ENCODE peak calls at places on chromosomes 12 and 14, in six cellular contexts. One of them, this sample, is unnamed.

GRCh38 chr14:64926398-64926995 is 12.2 kb downstream of the CHURC1 start:
- DNase-seq in H1: no peak
- DNase-seq in A549: no peak
- DNase-seq in GM12878: no peak
- DNase-seq in SK-N-SH: no peak
- DNase-seq in K562: no peak
- DNase-seq in this sample: no peak

GRCh38 chr14:64676410-64677008 is 27.7 kb upstream of the PLEKHG3 start:
- DNase-seq in H1: no peak
- DNase-seq in SK-N-SH: no peak
- DNase-seq in A549: no peak
- DNase-seq in GM12878: no peak
- DNase-seq in K562: no peak
- DNase-seq in this sample: no peak

GRCh38 chr12:24788886-24789285 is 160.0 kb downstream of the BCAT1 start:
- DNase-seq in GM12878: no peak
- DNase-seq in K562: no peak
- DNase-seq in A549: no peak
- DNase-seq in SK-N-SH: no peak
- DNase-seq in H1: no peak
- DNase-seq in this sample: no peak

GRCh38 chr14:36430662-36431084 is 89.4 kb downstream of the NKX2-1 start:
- DNase-seq in A549: no peak
- DNase-seq in SK-N-SH: no peak
- DNase-seq in H1: no peak
- DNase-seq in GM12878: no peak
- DNase-seq in K562: no peak
- DNase-seq in this sample: no peak

GRCh38 chr14:67237591-67237990 is 3.6 kb upstream of the PALS1 start:
- DNase-seq in A549: no peak
- DNase-seq in H1: no peak
- DNase-seq in K562: no peak
- DNase-seq in GM12878: no peak
- DNase-seq in SK-N-SH: no peak
- DNase-seq in this sample: no peak

GRCh38 chr12:94240171-94240570 is 91.8 kb downstream of the PLXNC1 start:
- DNase-seq in SK-N-SH: no peak
- DNase-seq in GM12878: peak
- DNase-seq in H1: no peak
- DNase-seq in A549: no peak
- DNase-seq in K562: no peak
- DNase-seq in this sample: no peak

GRCh38 chr14:92549853-92550244 is 36.3 kb downstream of the RIN3 start:
- DNase-seq in A549: no peak
- DNase-seq in GM12878: no peak
- DNase-seq in H1: no peak
- DNase-seq in SK-N-SH: no peak
- DNase-seq in K562: no peak
- DNase-seq in this sample: no peak

GRCh38 chr12:29451886-29452285 is 45.6 kb downstream of the OVCH1 start:
- DNase-seq in H1: no peak
- DNase-seq in SK-N-SH: no peak
- DNase-seq in K562: no peak
- DNase-seq in A549: no peak
- DNase-seq in GM12878: no peak
- DNase-seq in this sample: no peak

GRCh38 chr12:19577131-19577530 is 137.8 kb downstream of the AEBP2 start:
- DNase-seq in A549: no peak
- DNase-seq in K562: no peak
- DNase-seq in H1: no peak
- DNase-seq in SK-N-SH: no peak
- DNase-seq in GM12878: no peak
- DNase-seq in this sample: no peak

GRCh38 chr12:90999518-90999917 is 5.3 kb downstream of the EPYC start:
- DNase-seq in H1: no peak
- DNase-seq in GM12878: no peak
- DNase-seq in SK-N-SH: no peak
- DNase-seq in A549: no peak
- DNase-seq in K562: no peak
- DNase-seq in this sample: no peak

GRCh38 chr12:126157575-126157966 is 1092.3 kb downstream of the AACS start:
- DNase-seq in K562: no peak
- DNase-seq in H1: no peak
- DNase-seq in GM12878: no peak
- DNase-seq in SK-N-SH: no peak
- DNase-seq in A549: no peak
- DNase-seq in this sample: no peak

GRCh38 chr12:131135311-131135785 is 181.6 kb downstream of the ADGRD1 start:
- DNase-seq in GM12878: no peak
- DNase-seq in H1: no peak
- DNase-seq in SK-N-SH: no peak
- DNase-seq in A549: no peak
- DNase-seq in K562: no peak
- DNase-seq in this sample: no peak
- TF ChIP-seq CTCF in GM12878: no peak
- TF ChIP-seq CTCF in H1: no peak
- TF ChIP-seq CTCF in SK-N-SH: no peak
- TF ChIP-seq CTCF in A549: no peak
- TF ChIP-seq CTCF in K562: no peak
- TF ChIP-seq CTCF in this sample: no peak

DNA sequence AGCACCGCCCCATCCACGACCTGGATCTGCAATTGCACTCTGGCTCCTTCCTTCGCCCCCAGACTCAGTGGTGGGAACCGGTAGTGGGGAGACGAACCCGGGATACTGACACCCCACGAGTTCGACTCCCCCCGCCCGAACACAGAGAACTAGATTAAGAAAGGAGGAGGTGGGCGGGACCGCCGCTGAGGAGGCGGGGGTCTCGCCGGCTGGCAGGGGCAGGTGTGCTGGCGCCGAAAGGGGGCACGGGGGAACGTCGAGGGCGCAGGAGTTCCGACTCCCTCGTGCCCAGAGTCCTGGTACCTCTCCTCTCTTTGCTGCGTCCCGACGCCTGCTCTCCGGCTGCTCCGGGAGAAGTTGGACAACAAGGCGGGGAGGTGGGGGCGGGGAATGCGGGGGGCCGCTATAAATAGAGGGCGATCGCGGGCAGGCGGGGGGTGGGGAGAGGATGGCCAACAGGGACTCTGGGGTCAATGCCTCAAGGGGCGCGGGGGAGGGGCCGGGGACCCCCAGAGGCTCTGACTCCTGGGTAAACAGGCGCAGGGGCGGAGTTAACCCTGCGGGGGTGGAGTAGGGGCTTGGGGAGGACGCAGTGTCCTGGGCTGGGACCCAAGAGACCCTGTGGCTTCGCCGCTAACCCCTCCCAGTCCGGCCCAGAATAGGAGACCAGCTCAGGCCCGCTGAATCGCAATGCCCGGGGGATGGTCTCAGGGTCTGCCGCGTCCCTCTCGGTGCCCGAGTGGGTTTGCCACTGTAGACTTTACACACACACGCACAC is 702 bp upstream of the NDRG2 start:
- DNase-seq in GM12878: no peak
- DNase-seq in H1: no peak
- DNase-seq in SK-N-SH: peak
- DNase-seq in A549: no peak
- DNase-seq in K562: peak
- DNase-seq in this sample: no peak
- TF ChIP-seq CHD2 in GM12878: no peak
- TF ChIP-seq CHD2 in H1: no peak
- TF ChIP-seq CHD2 in SK-N-SH: no peak
- TF ChIP-seq CHD2 in A549: no peak
- TF ChIP-seq CHD2 in K562: no peak
- TF ChIP-seq CHD2 in this sample: no peak

GRCh38 chr12:92828565-92828964 is 100.5 kb downstream of the EEA1 start:
- DNase-seq in H1: no peak
- DNase-seq in K562: no peak
- DNase-seq in GM12878: no peak
- DNase-seq in A549: no peak
- DNase-seq in SK-N-SH: no peak
- DNase-seq in this sample: no peak
- TF ChIP-seq CTCF in H1: no peak
- TF ChIP-seq CTCF in K562: no peak
- TF ChIP-seq CTCF in GM12878: no peak
- TF ChIP-seq CTCF in A549: no peak
- TF ChIP-seq CTCF in SK-N-SH: no peak
- TF ChIP-seq CTCF in this sample: no peak

DNA sequence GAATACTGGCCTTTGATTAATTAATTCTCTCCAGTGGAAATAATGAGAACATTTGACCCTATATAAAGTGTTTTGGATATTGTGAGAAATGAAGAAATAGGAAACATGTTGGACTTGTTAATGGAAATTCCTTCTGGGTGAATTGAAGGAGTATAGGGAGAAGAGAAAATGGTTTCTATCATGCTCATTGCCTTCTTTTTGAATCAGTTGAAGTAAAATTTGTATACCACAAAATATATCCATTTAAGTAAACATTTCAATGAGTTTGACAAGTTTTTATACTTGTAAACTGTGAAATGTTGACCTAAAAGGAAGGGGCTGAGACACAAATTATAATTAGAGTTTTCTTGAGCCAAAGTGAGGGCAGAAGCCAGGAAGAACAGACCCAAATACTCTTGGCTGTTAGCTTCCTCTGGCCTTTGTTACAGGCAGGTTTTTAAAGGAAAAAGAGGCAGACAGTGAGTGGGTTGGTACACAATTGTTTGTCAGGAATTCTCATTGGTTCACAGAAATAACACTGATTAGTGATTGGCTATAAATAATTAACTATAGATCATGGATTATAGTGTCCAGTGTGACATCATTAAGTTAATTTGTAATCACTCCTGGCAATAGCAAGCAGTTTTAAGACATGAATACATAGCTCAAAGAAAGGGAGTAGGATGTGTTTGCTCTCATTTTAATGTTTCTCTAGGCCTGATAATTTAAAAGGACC is 826 bp downstream of the ZNF705A start:
- DNase-seq in A549: peak
- DNase-seq in H1: no peak
- DNase-seq in GM12878: no peak
- DNase-seq in K562: no peak
- DNase-seq in SK-N-SH: no peak
- DNase-seq in this sample: no peak
- TF ChIP-seq CHD2 in A549: no peak
- TF ChIP-seq CHD2 in H1: no peak
- TF ChIP-seq CHD2 in GM12878: no peak
- TF ChIP-seq CHD2 in K562: no peak
- TF ChIP-seq CHD2 in SK-N-SH: no peak
- TF ChIP-seq CHD2 in this sample: no peak

GRCh38 chr14:73949752-73950734 is at the start of the genes COQ6 and FAM161B:
- DNase-seq in SK-N-SH: peak
- DNase-seq in A549: peak
- DNase-seq in K562: peak
- DNase-seq in H1: peak
- DNase-seq in GM12878: peak
- DNase-seq in this sample: peak
- TF ChIP-seq CTCF in SK-N-SH: peak
- TF ChIP-seq CTCF in A549: no peak
- TF ChIP-seq CTCF in K562: peak
- TF ChIP-seq CTCF in H1: peak
- TF ChIP-seq CTCF in GM12878: peak
- TF ChIP-seq CTCF in this sample: peak

DNA sequence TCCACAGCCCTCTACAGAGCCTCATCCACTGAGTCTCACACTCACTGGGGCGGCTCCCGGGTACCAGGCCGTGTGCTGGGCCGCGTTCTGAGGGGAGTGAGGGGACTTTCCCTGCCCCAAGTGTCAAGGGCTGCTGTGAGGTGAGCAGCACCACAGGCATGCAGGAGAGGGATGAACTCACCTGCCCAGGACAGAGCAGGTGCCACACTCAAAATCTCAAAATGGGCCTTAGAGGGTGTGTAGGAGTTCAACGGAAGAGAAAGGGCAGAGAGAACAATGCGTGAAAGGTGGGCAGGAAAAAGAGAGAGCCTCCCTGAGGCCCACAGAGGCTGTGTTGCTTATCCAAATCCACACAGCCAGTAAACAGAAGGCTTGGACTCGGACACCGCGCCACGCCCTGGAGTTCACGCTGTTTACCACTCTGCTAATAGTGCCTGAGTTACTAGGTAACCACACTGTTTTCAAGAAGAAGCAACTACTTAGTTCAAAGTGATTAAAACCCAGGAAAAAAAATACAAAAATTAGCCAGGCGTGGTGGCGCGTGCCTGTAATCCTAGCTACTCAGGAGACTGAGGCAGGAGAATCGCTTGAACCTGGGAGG is 32.7 kb downstream of the TSPAN11 start:
- DNase-seq in GM12878: no peak
- DNase-seq in SK-N-SH: no peak
- DNase-seq in A549: no peak
- DNase-seq in H1: no peak
- DNase-seq in K562: no peak
- DNase-seq in this sample: no peak
- TF ChIP-seq CHD2 in GM12878: no peak
- TF ChIP-seq CHD2 in SK-N-SH: no peak
- TF ChIP-seq CHD2 in A549: no peak
- TF ChIP-seq CHD2 in H1: no peak
- TF ChIP-seq CHD2 in K562: no peak
- TF ChIP-seq CHD2 in this sample: no peak

GRCh38 chr12:114314974-114315720 is 90.8 kb downstream of the TBX5 start:
- DNase-seq in K562: no peak
- DNase-seq in SK-N-SH: no peak
- DNase-seq in H1: no peak
- DNase-seq in A549: no peak
- DNase-seq in GM12878: no peak
- DNase-seq in this sample: no peak

GRCh38 chr12:114311966-114312365 is 94.0 kb downstream of the TBX5 start:
- DNase-seq in SK-N-SH: no peak
- DNase-seq in GM12878: no peak
- DNase-seq in K562: no peak
- DNase-seq in A549: no peak
- DNase-seq in H1: no peak
- DNase-seq in this sample: no peak

GRCh38 chr12:114316076-114316475 is 89.9 kb downstream of the TBX5 start:
- DNase-seq in H1: peak
- DNase-seq in A549: peak
- DNase-seq in K562: no peak
- DNase-seq in SK-N-SH: no peak
- DNase-seq in GM12878: no peak
- DNase-seq in this sample: no peak

GRCh38 chr12:114314403-114314802 is 91.5 kb downstream of the TBX5 start:
- DNase-seq in A549: no peak
- DNase-seq in SK-N-SH: no peak
- DNase-seq in H1: no peak
- DNase-seq in GM12878: no peak
- DNase-seq in K562: no peak
- DNase-seq in this sample: no peak

GRCh38 chr12:114313910-114314309 is 92.0 kb downstream of the TBX5 start:
- DNase-seq in GM12878: no peak
- DNase-seq in K562: no peak
- DNase-seq in SK-N-SH: no peak
- DNase-seq in H1: no peak
- DNase-seq in A549: no peak
- DNase-seq in this sample: no peak
- TF ChIP-seq CTCF in GM12878: no peak
- TF ChIP-seq CTCF in K562: no peak
- TF ChIP-seq CTCF in SK-N-SH: peak
- TF ChIP-seq CTCF in H1: peak
- TF ChIP-seq CTCF in A549: no peak
- TF ChIP-seq CTCF in this sample: no peak